ENCODE peak calls at places on chromosomes 12 and 14, in four cellular contexts. K is IMR-90, T is endothelial cell of umbilical vein, U is GM12878. A is an unnamed sample.

GRCh38 chr12:106581543-106582263 is 1.1 kb upstream of the RFX4 start:
- DNase-seq in K (no peak), U (no peak), T (no peak), A (peak; percentile 19)

GRCh38 chr12:78035913-78036658 is 205.4 kb downstream of the NAV3 start:
- DNase-seq in U (no peak), K (peak; percentile 34), T (no peak), A (no peak)

GRCh38 chr14:48560421-48560820 is 885.0 kb upstream of the MDGA2 start:
- DNase-seq in T (no peak), U (no peak), K (no peak), A (no peak)

GRCh38 chr12:69042970-69043369 is 110.0 kb upstream of the CPM start:
- DNase-seq in T (no peak), K (no peak), U (no peak), A (no peak)

GRCh38 chr14:74882103-74882920 is 596 bp downstream of the DLST start:
- DNase-seq in U (no peak), K (peak; percentile 41), T (peak; percentile 70), A (no peak)

GRCh38 chr14:103398427-103399195 is 13.4 kb downstream of the MARK3 start:
- DNase-seq in U (no peak), K (peak; percentile 61), T (peak; percentile 27), A (no peak)

GRCh38 chr14:22532345-22533056 is 56.5 kb downstream of the DAD1 start:
- DNase-seq in K (peak; percentile 49), T (no peak), U (no peak), A (no peak)

GRCh38 chr12:132621657-132622435 is 3.3 kb downstream of the P2RX2 start:
- DNase-seq in T (no peak), K (no peak), U (no peak), A (no peak)

GRCh38 chr14:32473476-32473875 is 144.4 kb downstream of the AKAP6 start:
- DNase-seq in K (no peak), T (no peak), U (no peak), A (no peak)

GRCh38 chr12:123078114-123078465 is 72.8 kb downstream of the PITPNM2 start:
- DNase-seq in K (no peak), T (no peak), U (no peak), A (no peak)

GRCh38 chr14:23219075-23219474 is 18.7 kb upstream of the RNF212B start:
- DNase-seq in K (no peak), U (no peak), T (no peak), A (no peak)

GRCh38 chr14:53515264-53515663 is 362.1 kb upstream of the DDHD1 start:
- DNase-seq in U (no peak), T (no peak), K (peak; percentile 37), A (no peak)

GRCh38 chr14:72559227-72559626 is 334.7 kb downstream of the DPF3 start:
- DNase-seq in T (peak; percentile 39), U (no peak), K (no peak), A (no peak)

GRCh38 chr12:3595721-3596120 is 104.7 kb downstream of the PRMT8 start:
- DNase-seq in K (no peak), U (no peak), T (no peak), A (no peak)

GRCh38 chr12:75705749-75706719 is 194.6 kb upstream of the KRR1 start:
- DNase-seq in K (peak; percentile 100), U (no peak), T (peak; percentile 98), A (peak; percentile 35)

GRCh38 chr12:12975322-12976077 is 23.5 kb upstream of the GPRC5D start:
- DNase-seq in K (peak; percentile 59), T (peak; percentile 69), U (no peak), A (peak; percentile 11)

GRCh38 chr12:45125997-45126396 is 75.1 kb upstream of the DBX2 start:
- DNase-seq in U (no peak), K (no peak), T (no peak), A (no peak)

GRCh38 chr12:113422030-113422900 is at the start of gene SDSL:
- DNase-seq in T (peak; percentile 58), K (peak; percentile 80), U (peak; percentile 76), A (peak; percentile 84)

GRCh38 chr12:72271401-72271740 is 799 bp upstream of the TRHDE start:
- DNase-seq in T (peak; percentile 9), K (peak; percentile 63), U (no peak), A (no peak)

GRCh38 chr14:52694761-52695480 is 437 bp downstream of the ERO1A start:
- DNase-seq in T (peak; percentile 65), K (peak; percentile 49), U (peak; percentile 60), A (peak; percentile 15)

GRCh38 chr14:31864937-31865855 is 211.9 kb upstream of the ARHGAP5 start:
- DNase-seq in K (no peak), U (no peak), T (no peak), A (no peak)

GRCh38 chr12:113655479-113655878 is 183.8 kb upstream of the LHX5 start:
- DNase-seq in T (no peak), U (no peak), K (no peak), A (no peak)

GRCh38 chr14:87430810-87431209 is 562.2 kb downstream of the GALC start:
- DNase-seq in K (peak; percentile 75), U (no peak), T (no peak), A (no peak)

GRCh38 chr12:124763594-124763979 is 100.1 kb downstream of the SCARB1 start:
- DNase-seq in T (no peak), U (no peak), K (no peak), A (no peak)

GRCh38 chr14:105147701-105148603 is 20.6 kb downstream of the JAG2 start:
- DNase-seq in U (no peak), K (no peak), T (no peak), A (no peak)

GRCh38 chr12:130423136-130423535 is 85.4 kb downstream of the PIWIL1 start:
- DNase-seq in U (no peak), T (no peak), K (no peak), A (no peak)

GRCh38 chr14:75165586-75166391 is 10.6 kb downstream of the TMED10 start:
- DNase-seq in K (no peak), U (no peak), T (no peak), A (no peak)

GRCh38 chr12:88578274-88578673 is 2.0 kb downstream of the KITLG start:
- DNase-seq in K (no peak), U (no peak), T (peak; percentile 39), A (no peak)

GRCh38 chr14:61077946-61078738 is 97.1 kb downstream of the SLC38A6 start:
- DNase-seq in K (peak; percentile 38), T (no peak), U (no peak), A (no peak)

GRCh38 chr14:77303417-77304156 is 17.1 kb downstream of the POMT2 start:
- DNase-seq in K (peak; percentile 97), U (no peak), T (peak; percentile 96), A (peak; percentile 44)

GRCh38 chr12:125284945-125285344 is 219.7 kb downstream of the AACS start:
- DNase-seq in T (no peak), K (no peak), U (no peak), A (peak; percentile 19)

GRCh38 chr14:65131176-65131765 is 29.0 kb upstream of the MAX start:
- DNase-seq in K (peak; percentile 84), T (no peak), U (no peak), A (no peak)

GRCh38 chr12:112347521-112347920 is 34.7 kb downstream of the HECTD4 start:
- DNase-seq in U (no peak), K (peak; percentile 99), T (no peak), A (no peak)

GRCh38 chr12:20040844-20041243 is 327.5 kb upstream of the PDE3A start:
- DNase-seq in U (no peak), K (no peak), T (peak; percentile 37), A (no peak)

GRCh38 chr14:95043732-95044462 is 113.4 kb downstream of the DICER1 start:
- DNase-seq in T (no peak), U (no peak), K (no peak), A (no peak)

GRCh38 chr14:58866386-58866785 is 228.6 kb downstream of the DACT1 start:
- DNase-seq in T (no peak), U (no peak), K (no peak), A (no peak)

GRCh38 chr12:57738661-57739237 is at the start of gene AGAP2:
- DNase-seq in U (no peak), K (no peak), T (no peak), A (no peak)

GRCh38 chr12:8827551-8828347 is 5.3 kb downstream of the A2ML1 start:
- DNase-seq in T (no peak), K (no peak), U (no peak), A (no peak)

GRCh38 chr12:3750616-3751015 is 2.3 kb downstream of the CRACR2A start:
- DNase-seq in U (no peak), K (no peak), T (no peak), A (no peak)

GRCh38 chr12:22047495-22047894 is 1.5 kb downstream of the CMAS start:
- DNase-seq in T (no peak), K (no peak), U (no peak), A (peak; percentile 67)
- TF ChIP-seq FOS in T (no peak), K (no peak), U (no peak), A (no peak)

GRCh38 chr14:50762001-50762930 is 68.7 kb downstream of the NIN start:
- DNase-seq in T (no peak), K (peak; percentile 94), U (no peak), A (peak; percentile 6)

GRCh38 chr14:50759800-50760543 is 71.0 kb downstream of the NIN start:
- DNase-seq in U (no peak), T (no peak), K (no peak), A (no peak)

GRCh38 chr14:50766338-50766886 is 64.5 kb downstream of the NIN start:
- DNase-seq in T (no peak), U (no peak), K (no peak), A (no peak)

GRCh38 chr14:50762931-50763300 is 68.0 kb downstream of the NIN start:
- DNase-seq in K (no peak), U (no peak), T (no peak), A (no peak)

GRCh38 chr14:50763386-50764007 is 67.5 kb downstream of the NIN start:
- DNase-seq in U (no peak), K (peak; percentile 74), T (no peak), A (no peak)
- TF ChIP-seq FOS in U (no peak), K (no peak), T (no peak), A (no peak)

DNA sequence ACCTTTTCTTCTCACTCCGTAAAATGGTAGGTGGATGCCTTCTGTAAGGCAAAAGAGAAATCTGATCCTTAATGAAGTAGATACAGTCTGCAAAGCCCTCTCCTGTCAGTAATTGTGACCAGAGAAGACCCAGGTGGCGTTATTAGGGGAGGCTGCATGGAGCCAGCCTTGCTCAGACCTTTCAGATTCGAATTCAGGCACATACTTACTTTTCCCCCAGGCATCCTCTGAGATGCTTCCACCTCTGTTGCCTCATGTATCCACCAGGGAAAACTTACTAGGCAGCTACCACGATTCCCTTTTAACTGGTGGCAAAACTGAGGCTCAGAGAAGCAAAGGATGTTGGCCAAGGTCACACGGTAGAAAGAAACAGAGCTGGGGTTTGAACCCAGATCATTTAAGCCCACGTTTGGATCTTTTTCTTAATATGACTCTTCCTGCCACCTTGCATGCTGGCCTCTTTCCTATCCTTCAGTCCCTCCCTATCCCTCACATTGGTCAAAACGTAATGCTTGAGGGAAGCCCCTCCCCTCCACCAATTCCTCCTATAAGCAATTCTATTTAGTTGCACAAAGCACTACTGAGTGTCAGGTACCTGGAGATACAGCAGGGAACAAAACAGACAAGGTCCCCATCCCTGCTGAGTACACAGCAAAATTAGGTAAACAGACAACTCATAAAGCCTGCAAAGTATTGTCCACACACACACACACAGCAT is 179.4 kb downstream of the KSR2 start:
- DNase-seq in T (no peak), U (no peak), K (no peak), A (no peak)
- TF ChIP-seq FOS in T (no peak), U (no peak), K (no peak), A (no peak)

GRCh38 chr12:80709811-80710726 is 2.6 kb downstream of the MYF6 start:
- DNase-seq in K (no peak), T (no peak), U (no peak), A (no peak)
- TF ChIP-seq FOS in K (no peak), T (no peak), U (no peak), A (no peak)

GRCh38 chr12:1972856-1973317 is 31.4 kb downstream of the DCP1B start:
- DNase-seq in K (peak; percentile 63), U (no peak), T (peak; percentile 65), A (no peak)
- TF ChIP-seq FOS in K (no peak), U (no peak), T (no peak), A (no peak)